ENCODE peak calls at places on chromosomes 16 and 17, in five cellular contexts. M is A549, G is fibroblast of lung, H is stomach, C is fibroblast of villous mesenchyme. L is an unnamed sample.
A peak's percentile ranks its signal among the peaks of the same experiment; 100 is the strongest.

GRCh38 chr16:56281256-56281805 is 90.0 kb downstream of the GNAO1 start:
- DNase-seq in H (no peak), G (no peak), C (no peak), M (no peak), L (peak; percentile 24)

GRCh38 chr17:42087736-42088705 is 10.3 kb downstream of the ZNF385C start:
- DNase-seq in H (no peak), C (no peak), M (no peak), G (no peak), L (no peak)

GRCh38 chr17:77843878-77844260 is 114.6 kb upstream of the TNRC6C start:
- DNase-seq in C (no peak), H (no peak), G (peak; percentile 29), M (no peak), L (no peak)

GRCh38 chr16:15849209-15849981 is 7.4 kb downstream of the MYH11 start:
- DNase-seq in H (no peak), G (no peak), C (no peak), M (no peak), L (no peak)

GRCh38 chr17:2547176-2547575 is 35.5 kb upstream of the METTL16 start:
- DNase-seq in M (peak; percentile 49), C (peak; percentile 36), H (no peak), G (peak; percentile 14), L (peak; percentile 48)

GRCh38 chr16:65754799-65755691 is 611.4 kb upstream of the CDH5 start:
- DNase-seq in C (peak; percentile 88), H (no peak), M (no peak), G (peak; percentile 35), L (no peak)

GRCh38 chr17:55825213-55825612 is 74.4 kb downstream of the PCTP start:
- DNase-seq in M (peak; percentile 10), H (no peak), C (no peak), G (no peak), L (peak; percentile 6)

GRCh38 chr17:16814439-16814838 is 124.4 kb downstream of the CCDC144A start:
- DNase-seq in C (no peak), M (no peak), H (no peak), G (no peak), L (no peak)

GRCh38 chr17:61456688-61457225 is 4.5 kb downstream of the TBX4 start:
- DNase-seq in M (no peak), H (no peak), G (no peak), C (no peak), L (no peak)

GRCh38 chr16:15576960-15577958 is 65.7 kb downstream of the MARF1 start:
- DNase-seq in C (no peak), M (no peak), H (peak; percentile 50), G (no peak), L (no peak)

GRCh38 chr16:31149894-31150890 is at the start of gene PRSS36:
- DNase-seq in M (no peak), H (no peak), G (no peak), C (no peak), L (no peak)

GRCh38 chr17:75590849-75591721 is 3.5 kb downstream of the MYO15B start:
- DNase-seq in G (no peak), H (no peak), M (no peak), C (no peak), L (no peak)

GRCh38 chr17:75589017-75589918 is 1.7 kb downstream of the MYO15B start:
- DNase-seq in G (peak; percentile 67), H (peak; percentile 96), M (peak; percentile 91), C (peak; percentile 88), L (peak; percentile 78)

GRCh38 chr17:75589919-75590303 is 2.3 kb downstream of the MYO15B start:
- DNase-seq in M (no peak), H (no peak), G (no peak), C (no peak), L (no peak)

GRCh38 chr17:75591722-75592302 is 4.2 kb downstream of the MYO15B start:
- DNase-seq in G (no peak), M (no peak), C (no peak), H (no peak), L (no peak)

DNA sequence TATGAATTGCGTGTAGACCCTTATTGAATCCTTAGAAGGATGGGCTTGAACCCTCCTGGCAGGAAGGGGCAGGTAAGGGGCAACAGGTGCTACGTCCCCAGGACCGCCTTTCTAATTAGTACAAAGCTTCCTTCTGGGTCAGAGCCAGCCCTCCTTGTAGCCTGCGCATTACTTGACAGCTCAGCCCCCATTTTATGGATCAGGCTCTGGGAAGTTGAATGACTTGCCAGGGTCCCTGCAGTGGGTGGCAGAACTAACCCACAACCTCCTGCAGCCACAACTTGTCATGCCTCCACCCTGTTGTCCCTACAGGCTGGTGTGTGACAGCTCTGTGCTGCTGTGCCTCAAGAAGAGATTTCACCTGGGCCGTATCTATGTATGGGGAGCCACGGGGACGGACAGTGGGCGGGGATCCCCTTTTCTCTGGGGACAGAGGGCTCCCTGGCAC is 2.7 kb downstream of the MYO15B start:
- DNase-seq in H (no peak), G (no peak), C (no peak), M (no peak), L (no peak)
- H3K4me3 ChIP-seq in H (no peak overlapping the region), G (no peak overlapping the region), C (no peak overlapping the region), M (no peak overlapping the region), L (no peak overlapping the region)

GRCh38 chr16:68047987-68048386 is 24.9 kb downstream of the DUS2 start:
- DNase-seq in C (no peak), G (no peak), M (no peak), H (no peak), L (no peak)
- TF ChIP-seq CTCF in C (no peak), G (no peak), M (no peak), H (no peak), L (no peak)

GRCh38 chr17:63347475-63347874 is 98.6 kb downstream of the CYB561 start:
- DNase-seq in M (no peak), C (no peak), G (no peak), H (no peak), L (no peak)
- H3K4me3 ChIP-seq in M (no peak overlapping the region), C (no peak overlapping the region), G (no peak overlapping the region), H (no peak overlapping the region), L (no peak overlapping the region)

GRCh38 chr17:8119575-8120519 is 1.5 kb upstream of the ALOXE3 start:
- DNase-seq in H (peak; percentile 79), M (peak; percentile 98), G (peak; percentile 90), C (peak; percentile 96), L (peak; percentile 97)
- TF ChIP-seq CTCF in H (no peak), M (peak; percentile 33), G (no peak), C (no peak), L (no peak)

DNA sequence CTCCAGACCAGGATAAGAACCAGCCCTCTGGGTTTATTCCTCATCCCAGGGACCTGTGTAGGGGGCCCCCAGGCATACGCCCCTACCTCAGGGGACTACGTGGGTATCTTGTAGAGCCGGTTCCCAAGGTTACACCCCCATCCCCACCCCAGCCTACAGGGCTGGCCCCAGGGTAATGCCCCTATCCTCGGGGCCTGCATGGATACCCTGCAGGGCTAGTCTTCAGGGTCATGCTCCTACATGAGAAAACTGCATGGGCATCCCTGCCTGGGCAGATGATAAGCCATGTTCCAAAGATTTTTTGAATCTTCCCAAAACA is 14.2 kb downstream of the HDAC5 start:
- DNase-seq in C (no peak), G (no peak), M (no peak), H (no peak), L (no peak)
- H3K4me3 ChIP-seq in C (no peak overlapping the region), G (peak overlapping the region; percentile 63), M (no peak overlapping the region), H (peak overlapping the region; percentile 4), L (no peak overlapping the region)

GRCh38 chr17:32264140-32264799 is 1.4 kb upstream of the RHBDL3 start:
- DNase-seq in M (peak; percentile 41), C (no peak), H (no peak), G (no peak), L (no peak)
- TF ChIP-seq CTCF in M (no peak), C (peak; percentile 23), H (no peak), G (peak; percentile 22), L (peak; percentile 22)

GRCh38 chr16:21622545-21622944 is 23.2 kb downstream of the METTL9 start:
- DNase-seq in G (no peak), C (no peak), H (no peak), M (no peak), L (no peak)

GRCh38 chr16:21628196-21628726 is 24.1 kb downstream of the IGSF6 start:
- DNase-seq in M (no peak), C (no peak), G (no peak), H (no peak), L (no peak)

GRCh38 chr16:21628772-21629171 is 23.6 kb downstream of the IGSF6 start:
- DNase-seq in M (no peak), H (no peak), C (no peak), G (peak; percentile 52), L (no peak)

GRCh38 chr16:21625026-21625425 is 25.6 kb downstream of the METTL9 start:
- DNase-seq in C (no peak), M (no peak), G (no peak), H (no peak), L (no peak)

DNA sequence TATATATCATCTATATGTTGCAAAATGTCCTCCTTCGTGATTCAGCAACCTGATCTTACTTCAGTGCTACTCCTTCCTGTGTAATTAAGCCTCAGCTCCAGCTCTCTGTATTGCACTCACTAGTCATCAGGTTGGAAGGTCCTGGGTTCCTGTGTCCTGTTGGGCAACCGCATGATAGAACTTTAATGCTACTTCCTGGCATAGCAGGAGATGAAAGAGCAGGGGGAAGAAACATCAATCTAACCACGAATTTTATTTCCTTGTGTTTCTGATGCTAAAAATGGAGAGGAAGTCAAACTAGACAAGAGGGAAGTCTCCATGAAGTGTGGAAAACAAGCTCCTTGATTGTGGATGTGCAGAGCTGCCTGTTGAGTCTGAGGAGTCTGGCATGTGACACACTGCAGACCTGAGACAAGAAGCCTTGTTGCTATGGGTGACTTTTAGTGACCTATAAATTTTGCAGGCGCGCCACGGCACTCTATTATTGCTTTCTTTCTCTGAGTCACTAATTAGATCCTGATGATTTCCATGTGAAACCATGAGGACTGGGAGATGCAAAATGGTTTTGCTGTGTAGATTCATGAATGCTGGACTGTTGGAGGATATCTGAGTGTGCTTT is 25.6 kb downstream of the IGSF6 start:
- DNase-seq in M (peak; percentile 46), C (peak; percentile 94), H (no peak), G (peak; percentile 83), L (peak; percentile 72)
- H3K4me3 ChIP-seq in M (no peak overlapping the region), C (no peak overlapping the region), H (no peak overlapping the region), G (no peak overlapping the region), L (no peak overlapping the region)

GRCh38 chr16:11386791-11387546 is 41.7 kb downstream of the RMI2 start:
- DNase-seq in C (peak; percentile 29), M (peak; percentile 30), G (no peak), H (peak; percentile 57), L (peak; percentile 29)
- TF ChIP-seq CTCF in C (peak; percentile 65), M (peak; percentile 45), G (peak; percentile 63), H (no peak), L (peak; percentile 75)

GRCh38 chr17:7293821-7294613 is 422 bp downstream of the YBX2 start:
- DNase-seq in G (no peak), C (no peak), H (peak; percentile 61), M (no peak), L (no peak)
- H3K4me3 ChIP-seq in G (no peak overlapping the region), C (no peak overlapping the region), H (peak overlapping the region; percentile 33), M (peak overlapping the region; percentile 48), L (no peak overlapping the region)